ENCODE peak calls at places on chromosomes 7 and 10, in five cellular contexts. A is astrocyte, Q is fibroblast of lung, W is SK-N-SH, O is H9. H is an unnamed sample. For H3K4me1, the result is how much of the 10 kb centered on the place peaks cover.

GRCh38 chr7:117673839-117674238 is 194.0 kb downstream of the CFTR start:
- DNase-seq in A (peak), W (peak), O (no peak), Q (peak), H (no peak)

GRCh38 chr7:1949681-1950055 is 279.6 kb downstream of the ELFN1 start:
- DNase-seq in O (no peak), W (no peak), A (no peak), Q (no peak), H (no peak)

GRCh38 chr10:118926441-118926840 is 103.1 kb upstream of the NANOS1 start:
- DNase-seq in A (no peak), Q (no peak), W (no peak), O (no peak), H (no peak)

GRCh38 chr7:141737118-141737835 is 881 bp upstream of the SSBP1 start:
- DNase-seq in A (no peak), Q (peak), O (no peak), W (peak), H (no peak)

GRCh38 chr10:104732222-104732621 is 91.1 kb downstream of the SORCS3 start:
- DNase-seq in O (no peak), W (no peak), Q (no peak), A (no peak), H (no peak)

GRCh38 chr10:98368644-98369043 is 46.3 kb downstream of the PYROXD2 start:
- DNase-seq in W (no peak), Q (no peak), O (no peak), A (no peak), H (no peak)

GRCh38 chr10:24618401-24618800 is 105.3 kb downstream of the ARHGAP21 start:
- DNase-seq in Q (no peak), W (no peak), O (no peak), A (no peak), H (no peak)

GRCh38 chr10:100504101-100504500 is 15.6 kb downstream of the SEC31B start:
- DNase-seq in Q (no peak), O (no peak), W (no peak), A (peak), H (no peak)

GRCh38 chr7:73774923-73775322 is 4.9 kb upstream of the CLDN3 start:
- DNase-seq in O (no peak), W (no peak), Q (peak), A (peak), H (no peak)

GRCh38 chr7:116809636-116810266 is 52.6 kb upstream of the CAPZA2 start:
- DNase-seq in W (peak), O (no peak), A (peak), Q (peak), H (no peak)

GRCh38 chr10:86334515-86335085 is 32.0 kb downstream of the GRID1 start:
- DNase-seq in A (no peak), W (no peak), Q (no peak), O (peak), H (peak)

GRCh38 chr10:70106958-70107791 is 25.4 kb downstream of the AIFM2 start:
- DNase-seq in O (peak), W (peak), Q (no peak), A (no peak), H (peak)

GRCh38 chr7:121953164-121953563 is 80.2 kb downstream of the PTPRZ1 start:
- DNase-seq in O (no peak), W (no peak), A (no peak), Q (no peak), H (no peak)

GRCh38 chr10:110273474-110273873 is 31.2 kb downstream of the SMNDC1 start:
- DNase-seq in Q (peak), O (no peak), W (no peak), A (peak), H (no peak)

GRCh38 chr7:83005410-83005809 is 157.3 kb downstream of the PCLO start:
- DNase-seq in A (no peak), O (no peak), Q (peak), W (no peak), H (no peak)

GRCh38 chr7:45003789-45004188 is 3.8 kb downstream of the CCM2 start:
- DNase-seq in O (no peak), Q (no peak), W (no peak), A (no peak), H (no peak)

GRCh38 chr7:149494738-149495368 is 2.8 kb downstream of the ZNF746 start:
- DNase-seq in Q (peak), A (no peak), O (no peak), W (no peak), H (no peak)

GRCh38 chr10:14712991-14713422 is 61.7 kb downstream of the FAM107B start:
- DNase-seq in A (no peak), Q (peak), W (peak), O (no peak), H (no peak)

GRCh38 chr10:63819753-63820347 is 298.6 kb downstream of the REEP3 start:
- DNase-seq in A (peak), W (peak), Q (peak), O (peak), H (peak)

GRCh38 chr10:43682956-43683355 is 34.3 kb upstream of the ZNF32 start:
- DNase-seq in O (no peak), W (no peak), A (peak), Q (no peak), H (no peak)

GRCh38 chr10:29304259-29305030 is 15.6 kb downstream of the LYZL1 start:
- DNase-seq in O (peak), A (peak), W (peak), Q (peak), H (peak)

GRCh38 chr7:37411444-37412034 is 37.1 kb downstream of the ELMO1 start:
- DNase-seq in W (no peak), Q (no peak), O (no peak), A (no peak), H (no peak)

GRCh38 chr10:122044045-122044661 is 55.2 kb downstream of the TACC2 start:
- DNase-seq in A (no peak), Q (peak), W (no peak), O (no peak), H (peak)
- H3K4me1 ChIP-seq in A (under half), Q (under half), W (under half), O (under half), H (under half)

GRCh38 chr10:33494000-33494399 is 159.5 kb upstream of the NRP1 start:
- DNase-seq in W (no peak), O (no peak), A (no peak), Q (no peak), H (no peak)

GRCh38 chr10:33492914-33493313 is 158.4 kb upstream of the NRP1 start:
- DNase-seq in A (no peak), O (no peak), W (no peak), Q (peak), H (no peak)

GRCh38 chr10:33485276-33485675 is 150.8 kb upstream of the NRP1 start:
- DNase-seq in O (no peak), W (no peak), A (no peak), Q (no peak), H (no peak)

GRCh38 chr10:33487014-33487776 is 152.7 kb upstream of the NRP1 start:
- DNase-seq in W (no peak), Q (peak), A (no peak), O (no peak), H (no peak)

GRCh38 chr10:33489606-33490176 is 155.2 kb upstream of the NRP1 start:
- DNase-seq in W (no peak), O (no peak), Q (peak), A (no peak), H (no peak)
- H3K4me1 ChIP-seq in W (under half), O (under half), Q (under half), A (under half), H (under half)

GRCh38 chr7:29610031-29610490 is 46.4 kb downstream of the PRR15 start:
- DNase-seq in A (no peak), W (no peak), O (no peak), Q (peak), H (no peak)

GRCh38 chr7:29612596-29612995 is 49.0 kb downstream of the PRR15 start:
- DNase-seq in A (peak), O (no peak), W (no peak), Q (no peak), H (no peak)

GRCh38 chr7:29613100-29613499 is 49.5 kb downstream of the PRR15 start:
- DNase-seq in Q (no peak), W (no peak), O (no peak), A (no peak), H (no peak)

GRCh38 chr7:29614229-29614628 is 50.6 kb downstream of the PRR15 start:
- DNase-seq in O (no peak), A (no peak), Q (no peak), W (no peak), H (no peak)

DNA sequence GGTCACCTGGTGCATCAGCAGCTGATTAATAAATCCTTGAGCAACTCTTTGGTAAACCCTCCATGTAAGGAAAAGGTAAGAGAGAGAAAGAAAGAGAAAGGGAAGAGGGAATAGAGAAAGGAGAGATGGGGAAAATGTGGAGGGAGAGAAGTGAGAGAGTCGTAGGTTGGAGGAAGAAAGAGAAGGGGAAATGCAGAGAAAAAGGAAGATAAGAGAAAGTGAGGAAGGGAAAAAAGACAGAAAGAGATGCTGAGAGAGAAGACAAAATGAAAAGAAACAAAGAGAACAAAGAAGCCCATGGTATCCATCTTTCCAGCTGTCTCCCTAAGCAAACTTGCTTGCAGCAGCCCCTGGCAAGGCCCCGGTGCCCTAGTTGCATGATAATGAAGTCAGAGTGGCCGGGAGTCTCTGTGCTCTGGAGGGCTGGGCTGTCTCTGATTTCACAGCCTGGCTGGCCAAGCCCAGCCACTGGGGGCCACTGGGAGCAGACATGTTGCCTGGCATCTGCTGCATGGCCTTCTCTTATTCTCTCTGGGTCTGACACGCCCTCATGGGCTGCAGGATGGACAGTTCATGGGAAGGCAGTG is 48.4 kb downstream of the PRR15 start:
- DNase-seq in Q (no peak), O (peak), A (no peak), W (no peak), H (no peak)
- H3K4me1 ChIP-seq in Q (under half), O (under half), A (under half), W (under half), H (under half)

GRCh38 chr10:5814110-5815107 is 1.2 kb upstream of the GDI2 start:
- DNase-seq in A (peak), O (no peak), Q (peak), W (no peak), H (no peak)
- H3K4me1 ChIP-seq in A (under half), O (under half), Q (under half), W (under half), H (under half)

GRCh38 chr7:77549103-77549870 is 12.2 kb downstream of the PTPN12 start:
- DNase-seq in O (no peak), Q (no peak), W (no peak), A (no peak), H (no peak)
- H3K4me1 ChIP-seq in O (under half), Q (under half), W (under half), A (under half), H (under half)

GRCh38 chr7:159013181-159013690 is 131.4 kb downstream of the VIPR2 start:
- DNase-seq in Q (no peak), W (no peak), O (no peak), A (no peak), H (no peak)

GRCh38 chr7:159013825-159014289 is 130.8 kb downstream of the VIPR2 start:
- DNase-seq in Q (no peak), W (no peak), A (no peak), O (no peak), H (no peak)

GRCh38 chr7:159015894-159016410 is 128.7 kb downstream of the VIPR2 start:
- DNase-seq in A (no peak), Q (no peak), O (no peak), W (no peak), H (no peak)

GRCh38 chr7:159015081-159015893 is 129.4 kb downstream of the VIPR2 start:
- DNase-seq in W (no peak), Q (peak), A (no peak), O (no peak), H (peak)

DNA sequence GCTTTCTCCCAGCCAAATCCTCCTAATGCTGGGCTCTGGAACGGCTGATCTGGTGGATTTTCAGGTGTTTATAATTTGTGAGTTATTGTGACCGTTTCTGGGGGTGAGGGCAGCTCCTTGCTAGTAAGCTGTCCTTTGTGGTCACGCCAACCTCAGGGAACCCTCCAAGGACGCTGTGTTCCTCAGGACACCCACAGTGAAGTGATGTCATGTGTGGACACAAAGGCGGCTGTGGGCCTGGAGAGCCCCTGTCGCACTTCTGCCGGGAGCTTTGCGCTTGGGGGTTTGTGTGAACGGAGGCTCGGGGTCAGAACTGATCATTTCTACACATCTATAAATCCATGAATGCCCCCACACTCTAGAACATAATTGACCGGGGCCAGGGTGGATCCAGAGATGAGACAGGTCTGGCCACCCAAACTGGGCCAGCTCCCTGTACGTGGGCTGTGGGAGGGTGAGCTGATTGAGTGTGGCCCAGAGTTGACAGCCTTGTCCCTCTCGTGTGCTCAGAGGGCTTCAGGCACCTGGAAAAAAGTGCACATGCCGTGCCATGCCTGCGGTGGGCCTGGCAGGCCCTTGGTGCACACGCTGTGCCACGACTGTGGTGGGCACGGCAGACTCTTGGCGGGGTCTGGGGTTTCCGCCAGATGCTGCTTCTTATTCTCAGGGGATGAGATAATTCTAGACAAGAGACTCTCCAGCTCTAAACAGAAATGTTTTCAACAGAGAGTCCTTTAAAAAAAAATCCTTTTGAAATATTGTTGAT is 130.2 kb downstream of the VIPR2 start:
- DNase-seq in A (no peak), O (no peak), W (no peak), Q (no peak), H (no peak)
- H3K4me1 ChIP-seq in A (under half), O (under half), W (under half), Q (under half), H (under half)

GRCh38 chr10:103612462-103613365 is 119.2 kb downstream of the NEURL1 start:
- DNase-seq in Q (peak), O (no peak), A (peak), W (no peak), H (no peak)
- H3K4me1 ChIP-seq in Q (under half), O (under half), A (under half), W (half or more), H (under half)

H was measured in endodermal cell.